ENCODE peak calls at places on chromosomes 4 and X, in seven cellular contexts. D is lower leg skin; O is EH; C is Caki2; S is IMR-90; V is CD8-positive, alpha-beta memory T cell; M is fibroblast of lung. E is an unnamed sample.

GRCh38 chr4:134313591-134313990 is 112.0 kb upstream of the PABPC4L start:
- DNase-seq in D (no peak), O (peak), C (no peak), S (no peak), V (no peak), M (peak), E (no peak)

GRCh38 chr4:126479709-126480108 is 1153.0 kb upstream of the INTU start:
- DNase-seq in D (no peak), O (no peak), C (no peak), S (no peak), V (no peak), M (no peak), E (no peak)

GRCh38 chr4:185227131-185227551 is 17.7 kb downstream of the SNX25 start:
- DNase-seq in D (no peak), O (no peak), C (peak), S (peak), V (no peak), M (no peak), E (no peak)

GRCh38 chrX:9555354-9555753 is 90.5 kb downstream of the TBL1X start:
- DNase-seq in D (no peak), O (peak), C (no peak), S (peak), V (no peak), M (peak), E (no peak)

GRCh38 chrX:94216738-94217137 is 542.7 kb downstream of the FAM133A start:
- DNase-seq in D (no peak), O (no peak), C (no peak), S (no peak), V (no peak), M (no peak), E (no peak)

GRCh38 chr4:153095448-153096204 is 108.6 kb upstream of the TRIM2 start:
- DNase-seq in D (no peak), O (peak), C (no peak), S (peak), V (no peak), M (no peak), E (no peak)

GRCh38 chr4:5280845-5281244 is 229.6 kb downstream of the STK32B start:
- DNase-seq in D (no peak), O (no peak), C (no peak), S (no peak), V (no peak), M (no peak), E (no peak)

GRCh38 chr4:53717064-53717549 is 125.8 kb upstream of the LNX1 start:
- DNase-seq in D (no peak), O (peak), C (no peak), S (peak), V (no peak), M (peak), E (no peak)

GRCh38 chrX:97389761-97390192 is 506.1 kb downstream of the RPA4 start:
- DNase-seq in D (no peak), O (peak), C (peak), S (peak), V (no peak), M (peak), E (no peak)

GRCh38 chr4:123024710-123025109 is 102.3 kb upstream of the NUDT6 start:
- DNase-seq in D (no peak), O (no peak), C (no peak), S (no peak), V (no peak), M (no peak), E (no peak)

GRCh38 chrX:152299787-152300186 is 151.3 kb downstream of the GABRA3 start:
- DNase-seq in D (no peak), O (no peak), C (no peak), S (no peak), V (no peak), M (no peak), E (no peak)

GRCh38 chr4:133498149-133498548 is 349.1 kb downstream of the PCDH10 start:
- DNase-seq in D (no peak), O (peak), C (no peak), S (no peak), V (no peak), M (peak), E (no peak)

GRCh38 chr4:5787311-5787710 is 76.3 kb downstream of the EVC start:
- DNase-seq in D (no peak), O (no peak), C (no peak), S (no peak), V (no peak), M (no peak), E (no peak)

GRCh38 chr4:158038718-158039117 is 134.1 kb downstream of the GASK1B start:
- DNase-seq in D (no peak), O (no peak), C (no peak), S (no peak), V (no peak), M (no peak), E (no peak)